ENCODE peak calls at places on chromosomes 11 and 22, in ten cellular contexts. L is epithelial cell of prostate; P is kidney tubule cell; O is AG09319; A is COR-L47; T is iris pigment epithelial cell; C is stimulated activated naive CD4-positive, alpha-beta T cell treated with Interleukin-2 at 50 U/mL for 16 hours; F is RCC 7860; N is hypothalamus; Y is activated naive CD8-positive, alpha-beta T cell treated with anti-CD3 and anti-CD28 coated beads, Interleukin-2, amount 50 U/mL, for 24 hours. V is an unnamed sample.
A peak's percentile ranks its signal among the peaks of the same experiment; 100 is the strongest.

GRCh38 chr11:119484741-119485605 is 62.0 kb upstream of the THY1 start:
- DNase-seq in P (peak; percentile 14), T (no peak), F (no peak), L (no peak), C (no peak), N (no peak), O (no peak), A (no peak), Y (no peak), V (no peak)

GRCh38 chr22:25540128-25540790 is 24.2 kb upstream of the GRK3 start:
- DNase-seq in T (no peak), N (no peak), O (no peak), A (no peak), C (no peak), Y (no peak), L (no peak), P (no peak), F (no peak), V (no peak)

GRCh38 chr11:46901156-46901555 is 17.2 kb downstream of the LRP4 start:
- DNase-seq in N (no peak), A (no peak), T (no peak), Y (no peak), L (no peak), O (no peak), C (no peak), F (no peak), P (no peak), V (no peak)

GRCh38 chr11:67277231-67277961 is 11.1 kb downstream of the GRK2 start:
- DNase-seq in F (no peak), N (peak; percentile 42), Y (peak; percentile 89), C (peak; percentile 88), A (peak; percentile 78), L (no peak), P (no peak), O (no peak), T (peak; percentile 83), V (peak; percentile 78)

GRCh38 chr11:35723493-35724284 is 61.1 kb downstream of the TRIM44 start:
- DNase-seq in A (peak; percentile 32), P (peak; percentile 49), Y (no peak), L (peak; percentile 8), F (no peak), N (no peak), T (peak; percentile 23), C (no peak), O (no peak), V (no peak)

GRCh38 chr11:113628912-113629311 is 77.2 kb downstream of the TMPRSS5 start:
- DNase-seq in N (no peak), O (no peak), A (peak; percentile 93), Y (no peak), L (no peak), F (no peak), P (no peak), T (no peak), C (no peak), V (no peak)

GRCh38 chr11:120043323-120043945 is 94.5 kb downstream of the TRIM29 start:
- DNase-seq in O (no peak), P (no peak), A (no peak), T (no peak), N (no peak), F (no peak), C (no peak), Y (no peak), L (no peak), V (no peak)

GRCh38 chr22:38193580-38193979 is 8.2 kb upstream of the MAFF start:
- DNase-seq in P (no peak), T (no peak), F (no peak), C (no peak), O (no peak), Y (no peak), N (no peak), L (no peak), A (no peak), V (no peak)

GRCh38 chr11:129117595-129118350 is 74.4 kb downstream of the ARHGAP32 start:
- DNase-seq in L (peak; percentile 0), T (peak; percentile 76), A (peak; percentile 62), C (no peak), P (peak; percentile 69), O (peak; percentile 62), N (peak; percentile 18), F (peak; percentile 45), Y (peak; percentile 35), V (peak; percentile 4)

GRCh38 chr11:12921580-12922157 is 87.4 kb upstream of the RASSF10 start:
- DNase-seq in P (peak; percentile 45), N (no peak), C (no peak), A (no peak), O (no peak), F (no peak), L (no peak), Y (no peak), T (no peak), V (no peak)

GRCh38 chr11:71283960-71284359 is 31.6 kb upstream of the SHANK2 start:
- DNase-seq in O (no peak), A (no peak), C (no peak), Y (no peak), T (no peak), P (peak; percentile 26), F (no peak), N (no peak), L (peak; percentile 41), V (no peak)

GRCh38 chr11:99316761-99317475 is 296.2 kb downstream of the CNTN5 start:
- DNase-seq in C (no peak), F (no peak), A (peak; percentile 47), P (no peak), L (no peak), O (no peak), T (no peak), Y (no peak), N (no peak), V (no peak)

GRCh38 chr11:102603091-102603490 is 22.0 kb downstream of the MMP20 start:
- DNase-seq in A (no peak), O (no peak), F (peak; percentile 94), P (peak; percentile 91), N (peak; percentile 76), Y (no peak), T (peak; percentile 59), C (no peak), L (no peak), V (peak; percentile 6)

GRCh38 chr11:123308077-123308476 is 113.0 kb upstream of the CLMP start:
- DNase-seq in L (no peak), A (peak; percentile 31), Y (no peak), N (no peak), F (no peak), P (peak; percentile 4), C (no peak), O (peak; percentile 76), T (peak; percentile 26), V (no peak)

GRCh38 chr22:27973851-27974250 is 54.8 kb upstream of the PITPNB start:
- DNase-seq in N (no peak), F (no peak), A (no peak), T (no peak), O (no peak), L (no peak), P (no peak), Y (no peak), C (no peak), V (no peak)

GRCh38 chr11:109422755-109423113 is 744 bp downstream of the C11orf87 start:
- DNase-seq in N (no peak), A (no peak), C (no peak), L (no peak), Y (no peak), T (peak; percentile 20), F (no peak), O (no peak), P (no peak), V (no peak)

GRCh38 chr11:65013692-65014145 is 241 bp upstream of the ARL2 start:
- DNase-seq in Y (peak; percentile 90), N (peak; percentile 89), O (peak; percentile 71), F (peak; percentile 73), P (no peak), A (peak; percentile 90), C (peak; percentile 83), L (no peak), T (peak; percentile 86), V (peak; percentile 83)

GRCh38 chr22:17536269-17536668 is 27.0 kb upstream of the SLC25A18 start:
- DNase-seq in L (no peak), C (no peak), Y (no peak), F (no peak), A (no peak), O (no peak), T (no peak), P (no peak), N (peak; percentile 63), V (no peak)

GRCh38 chr22:37103696-37104452 is 5.6 kb downstream of the TMPRSS6 start:
- DNase-seq in T (no peak), F (no peak), C (no peak), P (no peak), L (no peak), A (no peak), N (no peak), Y (no peak), O (no peak), V (no peak)

GRCh38 chr11:90884181-90884580 is 661.3 kb upstream of the CHORDC1 start:
- DNase-seq in Y (no peak), O (no peak), A (no peak), C (no peak), N (no peak), L (no peak), P (no peak), F (no peak), T (no peak), V (no peak)

GRCh38 chr11:71183878-71184277 is 68.5 kb downstream of the SHANK2 start:
- DNase-seq in O (no peak), C (no peak), N (no peak), A (peak; percentile 78), T (no peak), Y (no peak), F (no peak), P (no peak), L (no peak), V (no peak)

GRCh38 chr11:126150256-126150655 is 61.2 kb downstream of the RPUSD4 start:
- DNase-seq in C (no peak), Y (no peak), F (no peak), A (no peak), P (no peak), O (no peak), L (no peak), T (no peak), N (no peak), V (no peak)

GRCh38 chr11:61736310-61736709 is 16.1 kb upstream of the MYRF start:
- DNase-seq in P (peak; percentile 47), L (peak; percentile 6), C (no peak), A (no peak), Y (no peak), F (no peak), O (no peak), N (no peak), T (no peak), V (peak; percentile 68)

GRCh38 chr11:27296406-27296994 is 66.5 kb downstream of the CCDC34 start:
- DNase-seq in L (no peak), N (no peak), P (peak; percentile 68), F (peak; percentile 50), T (peak; percentile 74), Y (no peak), A (peak; percentile 13), O (peak; percentile 29), C (no peak), V (no peak)

GRCh38 chr11:70353900-70354568 is 44.3 kb upstream of the CTTN start:
- DNase-seq in L (no peak), T (no peak), P (no peak), N (no peak), C (no peak), A (no peak), Y (no peak), F (no peak), O (no peak), V (no peak)

GRCh38 chr11:75896843-75897419 is 81.9 kb downstream of the UVRAG start:
- DNase-seq in F (peak; percentile 51), A (peak; percentile 20), Y (no peak), T (peak; percentile 43), L (no peak), N (no peak), C (no peak), O (peak; percentile 24), P (peak; percentile 43), V (peak; percentile 10)

GRCh38 chr11:75476716-75477613 is 44.0 kb upstream of the KLHL35 start:
- DNase-seq in O (no peak), Y (no peak), P (no peak), A (no peak), C (no peak), T (peak; percentile 12), F (no peak), N (no peak), L (no peak), V (no peak)

GRCh38 chr11:1830500-1831223 is 4.1 kb upstream of the SYT8 start:
- DNase-seq in P (peak; percentile 49), C (no peak), T (no peak), L (peak; percentile 93), F (peak; percentile 69), A (no peak), O (no peak), Y (no peak), N (no peak), V (no peak)